ENCODE peak calls at places on chromosomes 11 and 22, in four cellular contexts. D is HTR-8/SVneo; C is NCI-H187; E is stimulated activated naive CD4-positive, alpha-beta T cell treated with Interleukin-2 at 50 U/mL for 16 hours. O is an unnamed sample.
A peak's percentile ranks its signal among the peaks of the same experiment; 100 is the strongest.

GRCh38 chr22:31846161-31847115 is 92.6 kb downstream of the DEPDC5 start:
- DNase-seq in C (no peak), E (no peak), D (no peak), O (no peak)

GRCh38 chr11:80593981-80594380 is 1153.2 kb upstream of the TENM4 start:
- DNase-seq in C (no peak), E (no peak), D (peak; percentile 10), O (no peak)

GRCh38 chr11:64516226-64516625 is 74.8 kb upstream of the SLC22A12 start:
- DNase-seq in C (no peak), E (no peak), D (no peak), O (no peak)

GRCh38 chr11:101584651-101585050 is 844 bp upstream of the TRPC6 start:
- DNase-seq in C (peak; percentile 4), E (no peak), D (no peak), O (no peak)

GRCh38 chr11:113202431-113202830 is 112.0 kb upstream of the TTC12 start:
- DNase-seq in D (no peak), C (no peak), E (no peak), O (no peak)

GRCh38 chr11:17076517-17077239 is 789 bp downstream of the RPS13 start:
- DNase-seq in E (no peak), D (no peak), C (no peak), O (no peak)

GRCh38 chr22:46622081-46622521 is 1.9 kb downstream of the GRAMD4 start:
- DNase-seq in C (no peak), D (no peak), E (no peak), O (no peak)

GRCh38 chr22:20783844-20784723 is 10.2 kb downstream of the SERPIND1 start:
- DNase-seq in C (no peak), D (peak; percentile 36), E (peak; percentile 17), O (peak; percentile 1)

GRCh38 chr22:36419177-36419911 is 31.6 kb upstream of the MYH9 start:
- DNase-seq in D (no peak), C (no peak), E (no peak), O (no peak)

GRCh38 chr11:43732225-43732624 is 51.7 kb downstream of the HSD17B12 start:
- DNase-seq in E (no peak), C (no peak), D (no peak), O (no peak)

GRCh38 chr11:64522843-64523242 is 68.2 kb upstream of the SLC22A12 start:
- DNase-seq in C (no peak), D (no peak), E (no peak), O (no peak)

GRCh38 chr11:123060265-123061000 is 1.5 kb downstream of the HSPA8 start:
- DNase-seq in E (no peak), C (no peak), D (no peak), O (no peak)

GRCh38 chr11:26043665-26044064 is 288.3 kb upstream of the ANO3 start:
- DNase-seq in D (no peak), E (no peak), C (no peak), O (no peak)

GRCh38 chr22:50525991-50526848 is 822 bp upstream of the SCO2 start:
- DNase-seq in E (peak; percentile 82), C (no peak), D (peak; percentile 51), O (peak; percentile 33)

GRCh38 chr11:7571640-7572000 is 57.8 kb downstream of the PPFIBP2 start:
- DNase-seq in C (peak; percentile 87), E (no peak), D (peak; percentile 57), O (no peak)

GRCh38 chr11:96213500-96213899 is 129.5 kb downstream of the MAML2 start:
- DNase-seq in C (no peak), D (peak; percentile 48), E (no peak), O (peak; percentile 42)

GRCh38 chr11:71998649-71999310 is at the start of gene IL18BP:
- DNase-seq in D (no peak), E (peak; percentile 3), C (no peak), O (no peak)

GRCh38 chr11:129580278-129580677 is 204.6 kb downstream of the BARX2 start:
- DNase-seq in D (no peak), C (no peak), E (no peak), O (no peak)

GRCh38 chr11:20156280-20156875 is 3.9 kb downstream of the DBX1 start:
- DNase-seq in E (peak; percentile 45), D (no peak), C (no peak), O (no peak)

GRCh38 chr22:17237031-17237668 is 17.9 kb upstream of the ADA2 start:
- DNase-seq in E (no peak), C (no peak), D (peak; percentile 20), O (no peak)

GRCh38 chr11:105206633-105207032 is 67.1 kb upstream of the CARD18 start:
- DNase-seq in E (no peak), C (no peak), D (no peak), O (no peak)

GRCh38 chr11:126383301-126384052 is 28.0 kb downstream of the ST3GAL4 start:
- DNase-seq in E (no peak), C (no peak), D (no peak), O (no peak)

GRCh38 chr22:40007826-40008710 is 13.3 kb downstream of the FAM83F start:
- DNase-seq in E (no peak), D (no peak), C (no peak), O (no peak)

GRCh38 chr11:47998733-47999359 is 18.5 kb downstream of the PTPRJ start:
- DNase-seq in D (no peak), E (no peak), C (no peak), O (no peak)

GRCh38 chr11:116986521-116987105 is 111.6 kb downstream of the SIK3 start:
- DNase-seq in C (no peak), D (peak; percentile 18), E (no peak), O (no peak)

GRCh38 chr22:47020157-47020556 is 257.7 kb downstream of the TBC1D22A start:
- DNase-seq in E (no peak), C (no peak), D (no peak), O (no peak)

GRCh38 chr22:24938741-24939341 is 7.7 kb downstream of the LHFPL7 start:
- DNase-seq in E (no peak), C (no peak), D (no peak), O (peak; percentile 11)

GRCh38 chr11:129894281-129895125 is 875 bp downstream of the NFRKB start:
- DNase-seq in C (no peak), D (peak; percentile 7), E (no peak), O (no peak)

GRCh38 chr11:57567512-57568329 is at the start of gene UBE2L6:
- DNase-seq in E (peak; percentile 83), C (peak; percentile 31), D (peak; percentile 50), O (no peak)

GRCh38 chr22:49638788-49639187 is 188.9 kb downstream of the BRD1 start:
- DNase-seq in D (no peak), C (no peak), E (no peak), O (no peak)

O was measured in DMS 273 treated with DMSO at 0.1 percent for 48 hours.